ENCODE peak calls at places on chromosome 4, in ten cellular contexts. M is sigmoid colon, I is A549, T is transverse colon, Z is upper lobe of left lung, C is K562, Y is ovary, S is GM12878, F is suprapubic skin, H is tibial nerve. U is an unnamed sample.

GRCh38 chr4:90769251-90769650 is 642.1 kb downstream of the CCSER1 start:
- DNase-seq in Z (no peak), H (no peak), I (no peak), Y (no peak), T (no peak), M (no peak), C (no peak), S (no peak), F (no peak), U (no peak)

GRCh38 chr4:76388160-76388908 is 32.6 kb downstream of the CCDC158 start:
- DNase-seq in S (no peak), M (no peak), C (no peak), I (no peak), Z (no peak), F (no peak), Y (no peak), H (no peak), T (no peak), U (no peak)

GRCh38 chr4:53908661-53909078 is 155.7 kb downstream of the CHIC2 start:
- DNase-seq in Y (no peak), H (no peak), S (peak; percentile 8), Z (no peak), F (no peak), T (peak; percentile 15), M (peak; percentile 72), I (peak; percentile 57), C (peak; percentile 56), U (peak; percentile 51)

GRCh38 chr4:1113311-1114009 is at the start of gene RNF212:
- DNase-seq in Z (peak; percentile 92), M (no peak), F (no peak), H (no peak), S (no peak), Y (peak; percentile 77), T (peak; percentile 36), C (no peak), I (peak; percentile 18), U (peak; percentile 32)

GRCh38 chr4:30802622-30803323 is 82.6 kb downstream of the PCDH7 start:
- DNase-seq in C (no peak), S (no peak), F (no peak), M (no peak), Y (no peak), Z (no peak), I (no peak), T (no peak), H (no peak), U (no peak)

GRCh38 chr4:87005369-87005689 is 70.5 kb downstream of the AFF1 start:
- DNase-seq in I (no peak), H (no peak), Z (no peak), Y (no peak), F (no peak), T (no peak), C (no peak), S (no peak), M (no peak), U (no peak)

GRCh38 chr4:165016971-165017370 is 14.8 kb upstream of the TRIM60 start:
- DNase-seq in S (no peak), I (peak; percentile 1), C (peak; percentile 39), T (no peak), Z (no peak), Y (no peak), F (no peak), M (no peak), H (no peak), U (no peak)

GRCh38 chr4:179076865-179077264 is 1634.6 kb upstream of the AGA start:
- DNase-seq in Z (peak; percentile 9), T (no peak), H (no peak), S (no peak), F (no peak), Y (no peak), C (no peak), I (no peak), M (no peak), U (no peak)

GRCh38 chr4:76688737-76689078 is 209.2 kb downstream of the SOWAHB start:
- DNase-seq in T (no peak), Y (no peak), I (no peak), S (no peak), Z (no peak), H (no peak), F (no peak), M (no peak), C (no peak), U (no peak)

DNA sequence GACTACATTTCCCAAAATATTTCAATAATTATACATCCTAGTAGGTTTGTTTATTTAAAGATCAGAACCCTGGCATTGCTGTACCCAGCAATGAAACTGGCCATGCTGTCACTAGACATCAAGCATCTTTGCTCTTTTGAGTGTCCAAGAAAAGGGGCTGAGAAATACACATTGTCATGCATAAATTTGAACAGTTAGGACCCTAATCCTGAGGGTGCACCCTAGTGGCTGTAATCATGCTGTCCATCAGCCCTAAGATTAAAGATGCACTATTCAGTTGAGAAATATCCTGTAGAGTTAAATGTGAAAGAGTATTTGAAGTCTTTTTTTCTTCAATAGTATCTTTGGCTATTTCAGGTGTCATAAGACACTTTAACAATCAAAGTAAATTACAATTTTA is 108.8 kb downstream of the NFKB1 start:
- DNase-seq in S (no peak), C (peak; percentile 16), H (no peak), T (no peak), Z (no peak), Y (no peak), F (no peak), M (no peak), I (no peak), U (no peak)
- TF ChIP-seq CTCF in S (peak; percentile 41), C (peak; percentile 19), H (no peak), T (no peak), Z (no peak), Y (no peak), F (no peak), M (no peak), I (peak; percentile 44), U (no peak)

GRCh38 chr4:100983426-100983825 is 363.9 kb downstream of the PPP3CA start:
- DNase-seq in Z (no peak), M (no peak), T (no peak), C (no peak), H (no peak), I (no peak), S (no peak), F (no peak), Y (no peak), U (no peak)

GRCh38 chr4:100986360-100986868 is 360.9 kb downstream of the PPP3CA start:
- DNase-seq in Z (no peak), M (no peak), C (no peak), T (no peak), I (no peak), F (no peak), S (no peak), H (no peak), Y (no peak), U (no peak)

GRCh38 chr4:100982345-100982744 is 365.0 kb downstream of the PPP3CA start:
- DNase-seq in F (no peak), Y (no peak), C (no peak), I (no peak), H (no peak), T (no peak), Z (no peak), M (no peak), S (no peak), U (no peak)

GRCh38 chr4:100985576-100985975 is 361.8 kb downstream of the PPP3CA start:
- DNase-seq in S (no peak), Z (no peak), H (no peak), C (no peak), M (no peak), T (no peak), Y (no peak), F (no peak), I (no peak), U (no peak)

DNA sequence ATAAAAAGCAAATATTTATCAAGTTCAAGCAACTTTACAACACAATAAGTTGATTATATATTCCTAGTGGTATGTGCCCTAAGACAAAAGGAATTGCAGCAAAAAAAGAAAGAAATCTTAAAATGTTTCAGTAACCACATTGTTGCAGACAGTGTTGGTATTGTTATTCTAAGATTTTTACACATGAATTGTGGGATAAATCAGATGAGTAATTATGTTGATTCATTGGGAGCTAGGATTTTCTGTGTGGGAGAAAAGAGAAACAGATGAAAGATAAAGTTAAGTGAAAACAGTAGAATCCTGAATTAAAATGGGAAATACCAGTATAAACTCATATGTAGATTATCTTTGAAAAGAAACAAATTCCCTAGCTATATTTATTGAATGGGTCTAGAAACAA is 362.4 kb downstream of the PPP3CA start:
- DNase-seq in Y (no peak), I (no peak), C (no peak), M (no peak), Z (no peak), T (no peak), F (no peak), H (no peak), S (no peak), U (no peak)
- H3K4me1 ChIP-seq in Y (no peaks in the 10 kb centered on the region), I (no peaks in the 10 kb centered on the region), C (no peaks in the 10 kb centered on the region), M (no peaks in the 10 kb centered on the region), Z (no peaks in the 10 kb centered on the region), T (no peaks in the 10 kb centered on the region), F (no peaks in the 10 kb centered on the region), H (no peaks in the 10 kb centered on the region), S (no peaks in the 10 kb centered on the region), U (no peaks in the 10 kb centered on the region)

DNA sequence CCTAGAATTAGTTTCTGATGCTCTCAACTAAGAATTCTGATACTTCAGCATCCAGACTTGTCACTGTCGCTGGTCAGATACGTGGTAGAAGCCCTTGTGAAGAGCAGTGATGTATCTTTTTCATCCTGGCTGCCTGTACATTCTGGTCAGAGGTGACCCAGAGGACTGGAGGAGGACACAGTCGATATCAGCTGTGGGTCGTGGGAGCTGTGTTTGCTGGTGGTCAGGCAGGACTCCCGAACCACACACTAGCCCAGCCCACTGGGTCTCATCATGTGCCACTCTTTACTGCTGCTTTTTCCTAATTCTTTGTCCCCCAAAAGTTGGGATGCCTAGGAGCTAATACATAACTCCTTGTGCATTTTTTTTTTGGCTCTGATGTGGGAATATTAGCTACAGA is 6.5 kb downstream of the DCUN1D4 start:
- DNase-seq in S (no peak), F (no peak), M (no peak), I (no peak), Y (no peak), Z (no peak), H (no peak), C (no peak), T (no peak), U (no peak)
- TF ChIP-seq EP300 in S (no peak), F (no peak), M (no peak), I (no peak), Y (no peak), Z (no peak), H (no peak), C (no peak), T (no peak), U (no peak)

GRCh38 chr4:162640152-162640551 is 476.4 kb upstream of the FSTL5 start:
- DNase-seq in F (no peak), T (no peak), Y (no peak), Z (peak; percentile 15), M (no peak), S (no peak), I (no peak), H (no peak), C (no peak), U (no peak)

GRCh38 chr4:162644346-162644745 is 480.5 kb upstream of the FSTL5 start:
- DNase-seq in S (no peak), H (no peak), C (no peak), M (no peak), Z (no peak), T (no peak), Y (no peak), F (no peak), I (no peak), U (no peak)

GRCh38 chr4:162650166-162650565 is 486.4 kb upstream of the FSTL5 start:
- DNase-seq in F (no peak), S (no peak), Z (no peak), I (no peak), M (no peak), T (no peak), H (no peak), C (no peak), Y (no peak), U (no peak)

GRCh38 chr4:162645381-162645780 is 481.6 kb upstream of the FSTL5 start:
- DNase-seq in M (no peak), F (no peak), Z (no peak), H (no peak), T (no peak), Y (no peak), S (no peak), C (no peak), I (no peak), U (no peak)
- TF ChIP-seq CTCF in M (no peak), F (no peak), Z (no peak), H (no peak), T (no peak), Y (no peak), S (peak; percentile 44), C (no peak), I (peak; percentile 53), U (no peak)

U was measured in stomach.